ENCODE peak calls at places on chromosomes 6 and 20, in eight cellular contexts. B, M, D, G, A, L, T and K are unnamed samples.

GRCh38 chr6:4790158-4790899 is 14.1 kb downstream of the CDYL start:
- DNase-seq in B (no peak), L (no peak), A (no peak), M (peak; percentile 16), T (no peak), G (no peak), D (no peak), K (no peak)

GRCh38 chr6:63897952-63898351 is 262.4 kb downstream of the PHF3 start:
- DNase-seq in B (no peak), D (no peak), A (no peak), T (no peak), L (no peak), G (no peak), M (no peak), K (no peak)

GRCh38 chr6:110723017-110723416 is 92.3 kb downstream of the CDK19 start:
- DNase-seq in M (no peak), A (no peak), G (no peak), D (no peak), B (no peak), T (no peak), L (no peak), K (no peak)

GRCh38 chr20:2701671-2702081 is 9.1 kb downstream of the EBF4 start:
- DNase-seq in T (no peak), M (no peak), B (no peak), D (no peak), A (no peak), G (no peak), L (no peak), K (no peak)

GRCh38 chr6:37155394-37156312 is 14.3 kb upstream of the PIM1 start:
- DNase-seq in M (peak; percentile 98), B (peak; percentile 65), T (no peak), G (no peak), D (no peak), A (peak; percentile 40), L (peak; percentile 52), K (no peak)

GRCh38 chr20:2133318-2134183 is 31.9 kb downstream of the STK35 start:
- DNase-seq in D (peak; percentile 26), A (no peak), B (no peak), T (no peak), M (no peak), L (no peak), G (no peak), K (no peak)

GRCh38 chr6:30939473-30939872 is 1.3 kb upstream of the MUCL3 start:
- DNase-seq in B (no peak), D (no peak), A (no peak), L (no peak), T (no peak), G (no peak), M (no peak), K (no peak)

GRCh38 chr6:170312876-170313275 is 6.3 kb downstream of the FAM120B start:
- DNase-seq in M (no peak), L (no peak), G (no peak), D (no peak), A (no peak), T (no peak), B (no peak), K (no peak)

GRCh38 chr6:90328004-90328403 is 31.4 kb upstream of the BACH2 start:
- DNase-seq in M (no peak), A (no peak), T (no peak), G (no peak), B (no peak), L (no peak), D (no peak), K (no peak)

GRCh38 chr6:169983651-169984050 is 232.2 kb downstream of the ERMARD start:
- DNase-seq in G (no peak), T (no peak), A (no peak), M (no peak), L (no peak), B (no peak), D (no peak), K (no peak)

GRCh38 chr20:62603021-62603906 is 39.0 kb upstream of the SLCO4A1 start:
- DNase-seq in A (peak; percentile 40), D (peak; percentile 40), M (peak; percentile 55), B (peak; percentile 40), G (peak; percentile 51), T (no peak), L (peak; percentile 25), K (peak; percentile 94)

GRCh38 chr20:58142843-58143185 is 85.6 kb downstream of the ANKRD60 start:
- DNase-seq in L (no peak), B (no peak), D (no peak), M (no peak), T (no peak), A (no peak), G (no peak), K (no peak)

GRCh38 chr6:76466286-76466685 is 393.8 kb upstream of the IMPG1 start:
- DNase-seq in M (no peak), D (no peak), T (no peak), G (no peak), A (no peak), L (no peak), B (no peak), K (no peak)

GRCh38 chr6:7156666-7157278 is 49.0 kb downstream of the RREB1 start:
- DNase-seq in D (no peak), A (no peak), T (no peak), M (no peak), L (no peak), B (no peak), G (no peak), K (no peak)

GRCh38 chr6:21748343-21749063 is 155.0 kb downstream of the SOX4 start:
- DNase-seq in T (no peak), L (no peak), M (no peak), D (no peak), A (no peak), G (no peak), B (no peak), K (no peak)

GRCh38 chr20:44911264-44911921 is 1.5 kb downstream of the PABPC1L start:
- DNase-seq in T (no peak), A (no peak), G (no peak), B (peak; percentile 43), D (peak; percentile 5), M (peak; percentile 67), L (peak; percentile 34), K (peak; percentile 78)

GRCh38 chr6:164097056-164097455 is 682.5 kb downstream of the QKI start:
- DNase-seq in G (no peak), D (no peak), B (no peak), L (no peak), T (no peak), A (no peak), M (no peak), K (no peak)